ENCODE peak calls at places on chromosomes 11 and 22, in ten cellular contexts. Q is substantia nigra, S is psoas muscle, L is heart right ventricle, I is left ventricle myocardium inferior, O is Peyer's patch, U is lung, X is colonic mucosa, K is neural progenitor cell, H is brain microvascular endothelial cell. V is an unnamed sample.

GRCh38 chr11:75602916-75603315 is 40.9 kb downstream of the SERPINH1 start:
- DNase-seq in O (no peak), X (no peak), H (peak), Q (no peak), S (no peak), U (no peak), K (no peak), I (no peak), L (no peak), V (peak)

GRCh38 chr11:57504511-57504910 is 11.0 kb downstream of the SLC43A1 start:
- DNase-seq in X (no peak), Q (no peak), S (no peak), K (no peak), U (no peak), I (no peak), O (no peak), H (no peak), L (no peak), V (no peak)

GRCh38 chr11:6410695-6411430 is 8.0 kb downstream of the APBB1 start:
- DNase-seq in I (no peak), X (no peak), O (no peak), S (no peak), Q (peak), H (no peak), U (no peak), L (no peak), K (no peak), V (no peak)

GRCh38 chr11:132904566-132904965 is 627.7 kb downstream of the OPCML start:
- DNase-seq in H (no peak), S (no peak), K (no peak), L (no peak), Q (peak), O (no peak), I (no peak), X (no peak), U (no peak), V (no peak)

GRCh38 chr11:79080506-79080905 is 360.3 kb downstream of the TENM4 start:
- DNase-seq in Q (no peak), L (no peak), K (no peak), X (no peak), I (no peak), H (no peak), O (no peak), S (no peak), U (no peak), V (no peak)

GRCh38 chr22:35313311-35314121 is 13.8 kb downstream of the TOM1 start:
- DNase-seq in S (peak), X (no peak), K (no peak), I (peak), H (peak), O (no peak), U (no peak), Q (no peak), L (peak), V (peak)

GRCh38 chr22:46730568-46731245 is 7.3 kb downstream of the CERK start:
- DNase-seq in Q (no peak), O (no peak), S (no peak), X (no peak), H (no peak), K (no peak), I (no peak), L (no peak), U (no peak), V (peak)

GRCh38 chr22:31160328-31160978 is 471 bp downstream of the RNF185 start:
- DNase-seq in X (peak), H (no peak), O (peak), I (no peak), Q (no peak), S (no peak), K (no peak), U (no peak), L (no peak), V (peak)

GRCh38 chr11:12409621-12410005 is 32.2 kb downstream of the PARVA start:
- DNase-seq in Q (no peak), S (no peak), H (no peak), O (no peak), I (no peak), K (no peak), U (no peak), L (no peak), X (no peak), V (peak)

GRCh38 chr22:40156001-40156516 is 21.7 kb upstream of the TNRC6B start:
- DNase-seq in X (peak), O (no peak), I (no peak), H (peak), S (no peak), L (no peak), K (no peak), Q (no peak), U (peak), V (peak)

GRCh38 chr22:39457047-39457545 is 284 bp downstream of the MGAT3 start:
- DNase-seq in U (no peak), H (no peak), Q (no peak), O (no peak), I (no peak), K (peak), X (no peak), L (no peak), S (no peak), V (no peak)

GRCh38 chr11:35180311-35181233 is 41.6 kb downstream of the CD44 start:
- DNase-seq in X (no peak), Q (no peak), O (no peak), S (no peak), K (peak), U (no peak), I (no peak), L (no peak), H (no peak), V (no peak)

GRCh38 chr11:32575070-32575469 is 8.6 kb upstream of the EIF3M start:
- DNase-seq in O (no peak), X (no peak), I (no peak), Q (no peak), U (no peak), H (peak), S (no peak), K (no peak), L (no peak), V (no peak)

GRCh38 chr11:134657631-134658030 is 245.6 kb upstream of the B3GAT1 start:
- DNase-seq in S (no peak), U (peak), K (no peak), H (no peak), Q (no peak), I (no peak), O (no peak), X (peak), L (peak), V (no peak)

GRCh38 chr11:14905104-14906033 is 13.3 kb upstream of the CYP2R1 start:
- DNase-seq in X (peak), U (peak), S (peak), K (peak), I (peak), H (no peak), L (peak), O (peak), Q (peak), V (peak)

GRCh38 chr11:113806403-113806802 is 26.8 kb downstream of the CLDN25 start:
- DNase-seq in S (no peak), I (no peak), L (no peak), Q (no peak), O (no peak), X (peak), H (peak), K (peak), U (no peak), V (peak)

GRCh38 chr22:35102663-35103062 is 36.7 kb downstream of the ISX start:
- DNase-seq in X (peak), Q (no peak), O (no peak), S (no peak), L (no peak), U (peak), H (peak), K (peak), I (no peak), V (no peak)

GRCh38 chr11:124823512-124824376 is 23.5 kb upstream of the MSANTD2 start:
- DNase-seq in K (no peak), I (no peak), O (no peak), H (no peak), L (no peak), S (no peak), X (peak), Q (no peak), U (peak), V (peak)

GRCh38 chr11:119085523-119085878 is 820 bp downstream of the HMBS start:
- DNase-seq in I (no peak), K (peak), Q (peak), H (no peak), X (peak), S (no peak), L (no peak), O (no peak), U (no peak), V (no peak)

GRCh38 chr11:103870821-103871309 is 165.6 kb upstream of the DDI1 start:
- DNase-seq in X (peak), H (no peak), I (peak), U (peak), O (no peak), Q (no peak), K (no peak), S (peak), L (peak), V (no peak)

GRCh38 chr22:35330258-35330861 is 30.7 kb downstream of the TOM1 start:
- DNase-seq in S (peak), L (peak), Q (no peak), U (peak), X (peak), K (no peak), O (peak), I (peak), H (peak), V (peak)

GRCh38 chr11:117970400-117971024 is 15.7 kb upstream of the IL10RA start:
- DNase-seq in I (no peak), U (peak), K (no peak), X (peak), Q (no peak), H (peak), O (no peak), S (no peak), L (no peak), V (peak)

GRCh38 chr11:64121637-64122410 is 44.1 kb downstream of the MACROD1 start:
- DNase-seq in X (no peak), S (no peak), U (no peak), L (no peak), H (peak), K (peak), Q (no peak), I (no peak), O (no peak), V (peak)

GRCh38 chr11:64120951-64121569 is 44.9 kb downstream of the MACROD1 start:
- DNase-seq in L (peak), X (no peak), H (no peak), I (peak), O (no peak), S (peak), U (no peak), Q (no peak), K (no peak), V (peak)

GRCh38 chr11:64123102-64123434 is 42.8 kb downstream of the MACROD1 start:
- DNase-seq in U (peak), S (peak), L (peak), X (no peak), Q (peak), I (peak), H (no peak), K (no peak), O (no peak), V (no peak)

GRCh38 chr11:64123679-64124078 is 42.2 kb downstream of the MACROD1 start:
- DNase-seq in K (no peak), U (no peak), X (no peak), Q (no peak), L (no peak), I (no peak), O (no peak), H (no peak), S (no peak), V (no peak)

GRCh38 chr11:64122411-64123101 is 43.4 kb downstream of the MACROD1 start:
- DNase-seq in Q (no peak), O (no peak), L (no peak), S (no peak), H (no peak), X (no peak), I (no peak), K (peak), U (no peak), V (no peak)
- H3K27ac ChIP-seq in Q (no peak), O (no peak), L (no peak), S (peak), H (no peak), X (no peak), I (no peak), K (no peak), U (no peak), V (no peak)

DNA sequence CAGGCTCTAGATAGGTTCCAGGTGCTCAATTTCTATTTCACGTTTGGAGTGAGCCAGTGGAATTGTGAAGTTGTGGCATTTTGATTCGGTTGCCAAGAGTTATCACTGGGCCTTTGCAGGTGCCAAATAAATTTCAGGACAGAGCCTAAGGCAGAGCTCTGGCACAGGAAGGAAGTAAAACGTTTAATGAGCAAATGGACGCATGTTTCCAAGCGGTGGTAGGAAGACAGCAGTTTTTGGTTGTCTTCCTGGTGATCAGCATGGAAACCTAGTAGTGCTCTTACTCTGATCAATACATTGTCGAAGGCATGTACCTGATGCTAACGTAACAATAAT is 452 bp downstream of the BIRC3 start:
- DNase-seq in H (no peak), K (no peak), X (no peak), O (no peak), S (no peak), L (no peak), U (no peak), Q (no peak), I (no peak), V (no peak)
- H3K27ac ChIP-seq in H (peak), K (no peak), X (peak), O (peak), S (peak), L (peak), U (no peak), Q (no peak), I (peak), V (no peak)

DNA sequence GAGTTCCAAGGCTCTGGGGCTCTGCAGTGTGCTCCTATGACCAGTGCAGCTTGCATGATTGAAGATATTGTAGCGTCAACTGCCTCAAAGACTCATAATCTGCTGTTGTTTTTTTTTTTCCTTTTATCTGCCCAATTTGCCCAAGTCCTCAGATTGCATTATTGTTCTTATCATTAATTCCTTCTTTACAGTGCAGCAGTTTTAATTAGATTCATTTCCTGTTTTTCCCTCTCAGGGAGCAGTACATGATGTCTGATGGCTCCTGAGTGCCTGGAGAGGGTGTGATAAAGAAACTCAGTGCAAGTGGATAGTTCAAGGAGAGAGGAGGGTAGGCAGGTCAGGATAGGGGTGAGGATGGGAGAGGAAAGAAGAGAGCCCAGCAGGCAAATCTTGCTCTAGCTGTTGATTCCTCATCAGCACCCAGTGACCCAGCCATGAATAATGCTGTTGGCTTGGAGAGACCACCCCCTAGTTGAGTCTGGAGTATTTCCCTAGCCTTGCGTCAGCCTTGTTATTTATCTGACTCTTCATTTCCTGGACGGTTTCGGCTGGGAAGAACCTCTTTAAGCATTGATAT is 219.6 kb upstream of the SESN3 start:
- DNase-seq in L (peak), H (peak), S (no peak), K (no peak), X (no peak), Q (no peak), O (no peak), U (no peak), I (no peak), V (peak)
- H3K27ac ChIP-seq in L (peak), H (peak), S (no peak), K (no peak), X (no peak), Q (no peak), O (no peak), U (no peak), I (peak), V (no peak)

GRCh38 chr11:8098879-8099278 is 17.9 kb downstream of the TUB start:
- DNase-seq in I (no peak), S (peak), L (no peak), H (peak), K (no peak), O (no peak), X (peak), Q (no peak), U (no peak), V (no peak)

GRCh38 chr11:8097062-8097814 is 16.2 kb downstream of the TUB start:
- DNase-seq in U (no peak), S (no peak), I (no peak), H (no peak), Q (no peak), X (no peak), L (no peak), O (no peak), K (no peak), V (no peak)

GRCh38 chr11:8096575-8096974 is 15.6 kb downstream of the TUB start:
- DNase-seq in L (no peak), U (no peak), Q (no peak), O (no peak), I (no peak), K (no peak), X (no peak), H (no peak), S (no peak), V (no peak)

GRCh38 chr11:8098361-8098760 is 17.4 kb downstream of the TUB start:
- DNase-seq in O (no peak), U (no peak), L (no peak), K (no peak), H (peak), Q (no peak), S (no peak), I (no peak), X (no peak), V (no peak)

GRCh38 chr11:8097926-8098325 is 16.9 kb downstream of the TUB start:
- DNase-seq in O (no peak), L (no peak), H (no peak), K (no peak), X (peak), S (no peak), U (no peak), Q (no peak), I (no peak), V (no peak)
- H3K27ac ChIP-seq in O (no peak), L (no peak), H (no peak), K (no peak), X (no peak), S (no peak), U (no peak), Q (no peak), I (no peak), V (no peak)